ENCODE peak calls at places on chromosomes 7 and 10, in nine cellular contexts. V is A549, C is SK-N-SH, B is HCT116, O is GM23338, Z is GM12878, W is Panc1, Q is HepG2, L is K562. X is an unnamed sample.

GRCh38 chr7:96388166-96388565 is 66.3 kb upstream of the SLC25A13 start:
- DNase-seq in W (peak), L (no peak), Q (no peak), Z (no peak), V (no peak), O (no peak), B (no peak), C (no peak), X (peak)

GRCh38 chr7:150367677-150368097 is 935 bp upstream of the REPIN1 start:
- DNase-seq in Z (no peak), B (no peak), C (no peak), V (no peak), W (no peak), L (no peak), O (no peak), Q (no peak), X (no peak)

GRCh38 chr10:45180946-45181439 is 134.4 kb downstream of the OR13A1 start:
- DNase-seq in Q (no peak), B (no peak), L (no peak), O (no peak), W (no peak), V (no peak), Z (no peak), C (no peak), X (no peak)

GRCh38 chr10:92757066-92757716 is 67.4 kb downstream of the HHEX start:
- DNase-seq in C (no peak), Q (peak), L (peak), B (peak), V (peak), O (peak), Z (peak), W (no peak), X (peak)

GRCh38 chr7:55144955-55145342 is 126.1 kb downstream of the EGFR start:
- DNase-seq in C (no peak), O (no peak), Q (no peak), B (no peak), W (no peak), V (no peak), L (no peak), Z (no peak), X (no peak)

GRCh38 chr7:51128545-51129466 is 187.8 kb downstream of the COBL start:
- DNase-seq in O (no peak), Z (no peak), L (no peak), C (no peak), B (no peak), Q (no peak), W (no peak), V (no peak), X (no peak)

GRCh38 chr10:49433069-49433468 is 37.2 kb upstream of the DRGX start:
- DNase-seq in B (no peak), O (no peak), Z (no peak), Q (no peak), L (no peak), W (no peak), V (no peak), C (no peak), X (no peak)

GRCh38 chr7:27899601-27900000 is 159.6 kb downstream of the TAX1BP1 start:
- DNase-seq in O (no peak), L (no peak), C (no peak), Q (no peak), W (no peak), Z (no peak), B (no peak), V (no peak), X (no peak)

GRCh38 chr7:27181795-27182275 is 3.2 kb downstream of the HOXA11 start:
- DNase-seq in V (no peak), O (no peak), C (no peak), B (no peak), Q (no peak), Z (no peak), L (no peak), W (no peak), X (no peak)

GRCh38 chr7:121288894-121289293 is 39.9 kb upstream of the WNT16 start:
- DNase-seq in L (no peak), W (no peak), O (no peak), V (no peak), B (peak), Z (no peak), Q (no peak), C (no peak), X (no peak)

GRCh38 chr7:156778201-156778600 is 114.8 kb downstream of the LMBR1 start:
- DNase-seq in Z (no peak), B (no peak), L (no peak), Q (no peak), O (no peak), C (peak), W (no peak), V (no peak), X (no peak)

GRCh38 chr7:41491752-41492405 is 211.0 kb downstream of the INHBA start:
- DNase-seq in W (no peak), V (no peak), Z (no peak), C (no peak), B (no peak), Q (no peak), L (no peak), O (no peak), X (no peak)

GRCh38 chr7:94941844-94942632 is 34.6 kb downstream of the PPP1R9A start:
- DNase-seq in C (no peak), L (no peak), Z (no peak), V (no peak), Q (no peak), O (no peak), B (no peak), W (no peak), X (no peak)

GRCh38 chr7:145989469-145989868 is 127.1 kb upstream of the CNTNAP2 start:
- DNase-seq in B (no peak), Z (no peak), W (no peak), O (no peak), V (no peak), Q (no peak), C (no peak), L (no peak), X (no peak)

GRCh38 chr7:107971100-107971499 is 31.9 kb downstream of the LAMB1 start:
- DNase-seq in V (no peak), B (no peak), O (no peak), L (no peak), Q (no peak), C (no peak), W (no peak), Z (no peak), X (no peak)

GRCh38 chr10:132600416-132600815 is 62.8 kb downstream of the INPP5A start:
- DNase-seq in V (no peak), C (no peak), W (no peak), L (no peak), Q (no peak), O (no peak), Z (no peak), B (no peak), X (no peak)
- TF ChIP-seq REST in V (no peak), C (no peak), W (no peak), L (no peak), Q (no peak), O (no peak), Z (no peak), B (no peak), X (no peak)

GRCh38 chr7:130490287-130490686 is 1.6 kb upstream of the MEST start:
- DNase-seq in V (no peak), C (no peak), O (peak), B (no peak), Z (no peak), L (no peak), Q (no peak), W (no peak), X (no peak)

GRCh38 chr7:130486963-130487324 is 4.9 kb upstream of the MEST start:
- DNase-seq in C (no peak), B (no peak), L (no peak), Q (no peak), W (no peak), O (no peak), V (no peak), Z (no peak), X (no peak)

GRCh38 chr7:130488376-130489139 is 3.3 kb upstream of the MEST start:
- DNase-seq in B (no peak), W (no peak), C (peak), Q (no peak), Z (no peak), O (no peak), L (no peak), V (no peak), X (no peak)

GRCh38 chr7:130490888-130491771 is 755 bp upstream of the MEST start:
- DNase-seq in L (no peak), C (peak), Q (no peak), W (no peak), Z (no peak), B (no peak), O (peak), V (no peak), X (no peak)

DNA sequence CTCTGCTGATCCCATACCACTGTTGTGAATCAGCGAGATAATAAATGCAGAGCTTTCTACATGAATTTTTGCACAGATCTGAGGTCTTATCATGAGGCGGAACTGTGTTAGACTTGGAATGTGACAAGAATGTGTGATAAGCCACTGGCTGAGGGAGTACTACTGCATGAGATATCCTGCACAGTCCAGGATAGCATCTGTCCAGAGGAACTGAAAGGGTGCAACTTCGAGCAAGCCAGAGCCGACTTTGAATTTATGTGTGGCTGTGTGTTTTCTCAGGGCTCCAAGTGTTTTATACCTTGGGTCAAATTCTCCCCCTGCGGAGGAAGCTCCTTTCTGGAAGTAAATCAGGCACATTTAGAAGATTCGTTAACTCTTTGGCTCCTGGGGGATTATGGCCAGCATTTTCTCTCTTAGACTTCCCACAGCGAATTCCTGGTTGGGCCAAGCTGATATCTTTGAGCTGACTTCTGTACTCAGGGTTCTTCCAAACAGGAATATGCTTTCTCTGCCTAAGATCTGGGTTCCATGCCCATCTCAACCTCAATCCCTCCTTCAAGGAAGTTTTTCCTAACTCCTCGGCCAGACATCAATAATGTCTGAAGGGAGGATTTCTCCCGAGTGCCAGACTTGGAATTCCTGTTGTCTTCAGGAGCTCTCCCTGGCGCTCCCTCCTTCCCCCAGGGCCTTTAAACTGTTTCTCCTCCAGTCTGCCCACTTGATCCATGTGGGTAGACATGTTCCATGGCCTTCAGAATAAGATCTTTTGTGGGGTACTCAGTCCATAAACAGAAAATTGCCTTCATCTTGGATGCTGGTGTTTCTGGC is 2.5 kb upstream of the MEST start:
- DNase-seq in V (no peak), L (no peak), O (no peak), C (peak), Z (no peak), W (no peak), Q (no peak), B (no peak), X (no peak)
- TF ChIP-seq REST in V (no peak), L (no peak), O (no peak), C (no peak), Z (no peak), W (no peak), Q (no peak), B (no peak), X (no peak)

GRCh38 chr7:139481364-139481763 is 2.1 kb downstream of the KLRG2 start:
- DNase-seq in C (no peak), Q (no peak), B (no peak), W (no peak), L (no peak), O (peak), V (no peak), Z (no peak), X (no peak)

GRCh38 chr7:139479620-139480019 is 3.9 kb downstream of the KLRG2 start:
- DNase-seq in Q (no peak), C (peak), B (no peak), Z (no peak), W (no peak), L (peak), V (no peak), O (no peak), X (no peak)

GRCh38 chr7:139482122-139482521 is 1.4 kb downstream of the KLRG2 start:
- DNase-seq in V (no peak), O (no peak), W (no peak), C (no peak), B (no peak), Q (no peak), Z (no peak), L (no peak), X (no peak)

GRCh38 chr7:139487366-139488080 is 4.0 kb upstream of the KLRG2 start:
- DNase-seq in L (no peak), O (no peak), B (no peak), V (no peak), Z (no peak), Q (no peak), W (no peak), C (no peak), X (no peak)

GRCh38 chr7:139482662-139483466 is 609 bp downstream of the KLRG2 start:
- DNase-seq in L (no peak), O (peak), Z (no peak), V (peak), W (no peak), Q (no peak), B (no peak), C (peak), X (peak)
- TF ChIP-seq REST in L (no peak), O (no peak), Z (no peak), V (no peak), W (no peak), Q (no peak), B (no peak), C (no peak), X (no peak)

DNA sequence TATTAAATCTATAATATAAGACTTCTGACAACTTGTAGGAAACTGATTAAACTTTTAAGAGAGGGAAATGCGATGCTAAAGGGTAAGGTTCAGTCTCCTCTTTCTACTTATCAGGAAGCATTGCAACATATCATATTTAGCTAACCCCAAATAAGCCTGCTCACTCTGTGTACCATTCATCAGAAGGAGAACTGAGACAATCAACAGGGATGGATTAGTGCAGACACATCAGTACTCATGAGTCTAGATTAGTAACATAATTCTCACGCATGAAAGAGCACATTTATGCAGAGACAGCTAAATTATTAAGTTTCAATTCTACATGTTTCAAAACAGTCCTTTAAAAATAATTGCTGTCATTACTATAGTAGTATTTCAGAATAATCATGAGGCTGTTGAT is 354.2 kb upstream of the ZWINT start:
- DNase-seq in C (no peak), Z (no peak), L (no peak), V (no peak), W (no peak), Q (no peak), B (no peak), O (no peak), X (no peak)
- TF ChIP-seq REST in C (no peak), Z (no peak), L (no peak), V (no peak), W (no peak), Q (no peak), B (no peak), O (no peak), X (no peak)

DNA sequence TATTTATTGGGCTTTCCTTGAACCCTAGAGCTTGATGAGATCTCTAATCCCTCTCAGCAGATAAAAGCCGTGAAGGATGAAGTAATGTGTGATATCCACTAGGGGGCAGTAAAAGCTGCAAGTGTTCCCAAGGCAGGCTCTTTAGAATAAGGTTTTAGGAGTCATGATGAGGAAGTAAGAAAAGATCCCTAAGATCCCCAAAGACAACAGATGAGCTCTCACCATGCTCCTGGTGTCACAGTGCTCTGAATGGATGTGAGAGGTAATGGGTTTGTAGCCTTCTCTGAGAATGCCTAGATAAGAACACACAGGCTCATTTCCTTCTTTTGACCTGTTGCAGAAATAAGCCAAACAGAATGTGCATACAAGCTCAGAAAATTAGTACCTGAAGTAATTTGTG is 70.4 kb upstream of the ITPRID1 start:
- DNase-seq in Q (peak), B (peak), Z (peak), V (peak), O (peak), L (peak), C (peak), W (peak), X (peak)
- TF ChIP-seq REST in Q (no peak), B (no peak), Z (no peak), V (no peak), O (no peak), L (no peak), C (no peak), W (no peak), X (no peak)

DNA sequence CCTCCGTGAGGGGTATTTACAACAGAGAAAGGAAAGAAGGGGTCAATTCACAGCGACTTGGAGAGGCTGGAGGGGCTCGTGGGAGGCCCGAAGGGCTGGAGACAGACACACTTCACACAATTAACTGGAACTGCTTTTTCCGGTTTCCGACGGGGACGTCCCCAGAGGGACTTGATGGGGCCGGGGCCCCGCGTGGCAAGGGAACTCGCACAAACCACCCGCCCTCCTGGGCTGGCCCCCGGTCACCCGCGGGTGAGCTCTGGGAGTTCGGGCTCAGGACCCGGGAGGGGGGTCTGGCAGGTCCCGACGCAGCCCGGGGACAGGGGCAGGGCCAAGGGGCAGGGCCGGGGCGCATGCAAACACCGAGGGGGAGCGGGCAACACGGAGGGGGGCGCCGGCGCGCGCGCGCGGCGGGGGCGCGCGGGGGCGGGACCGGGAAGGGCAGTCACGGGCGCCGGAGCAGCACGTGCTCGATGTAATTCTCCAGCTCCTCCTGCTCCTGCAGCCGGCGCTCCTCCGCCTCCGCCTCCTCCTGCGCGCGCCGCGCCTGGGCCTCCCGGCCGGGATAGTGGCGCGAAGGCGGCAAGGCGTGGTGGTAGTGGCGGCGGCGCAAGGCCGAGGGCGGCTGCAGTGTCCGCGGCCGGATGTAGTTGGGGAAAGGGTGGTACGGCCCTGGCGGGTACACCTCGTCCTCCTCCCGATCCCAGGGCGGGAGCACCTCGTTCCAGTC is 2.7 kb downstream of the VGF start:
- DNase-seq in Z (no peak), V (peak), C (peak), W (no peak), B (no peak), Q (no peak), O (peak), L (peak), X (no peak)
- TF ChIP-seq REST in Z (no peak), V (no peak), C (peak), W (no peak), B (no peak), Q (no peak), O (no peak), L (no peak), X (no peak)

DNA sequence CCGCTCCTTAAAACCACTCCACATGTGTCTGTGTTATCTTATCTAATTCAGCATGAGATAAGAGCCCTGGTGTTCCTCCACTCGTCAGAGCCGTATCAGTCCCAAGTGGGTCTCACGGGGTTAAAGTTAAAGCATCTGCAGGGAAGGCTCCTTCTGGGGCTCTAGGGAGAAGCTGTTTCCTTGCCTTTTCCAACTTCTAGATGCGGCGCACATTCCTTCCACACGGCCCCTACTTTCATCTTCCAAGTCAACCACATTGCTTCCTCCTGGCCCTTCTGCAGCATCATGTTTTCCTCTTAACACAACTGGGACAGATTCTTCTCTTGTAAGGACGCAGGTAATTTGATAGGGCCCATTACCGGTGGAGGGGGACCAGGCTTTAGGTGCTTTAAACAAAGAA is 620.1 kb upstream of the DPP6 start:
- DNase-seq in Q (no peak), C (no peak), L (no peak), V (peak), W (no peak), O (peak), Z (no peak), B (no peak), X (no peak)
- TF ChIP-seq REST in Q (no peak), C (no peak), L (no peak), V (no peak), W (no peak), O (no peak), Z (no peak), B (no peak), X (no peak)

GRCh38 chr7:2516194-2516555 is 3.4 kb upstream of the LFNG start:
- DNase-seq in Z (no peak), W (no peak), L (no peak), O (no peak), V (peak), C (no peak), B (no peak), Q (no peak), X (no peak)
- TF ChIP-seq REST in Z (no peak), W (no peak), L (no peak), O (no peak), V (no peak), C (no peak), B (no peak), Q (no peak), X (no peak)